ENCODE peak calls at places on chromosomes 1 and 21, in six cellular contexts. K is OCI-LY7, Q is tibial nerve, L is astrocyte of the spinal cord, W is kidney epithelial cell, H is astrocyte. P is an unnamed sample.

GRCh38 chr1:233294991-233295774 is at the start of gene PCNX2:
- DNase-seq in K (peak), L (peak), Q (no peak), W (peak), H (peak), P (peak)

GRCh38 chr1:74468982-74469603 is 43.3 kb downstream of the LRRC53 start:
- DNase-seq in L (peak), K (peak), W (peak), H (peak), Q (no peak), P (peak)

GRCh38 chr1:39272027-39272790 is 67.7 kb downstream of the MACF1 start:
- DNase-seq in W (no peak), Q (no peak), K (peak), H (no peak), L (no peak), P (peak)

GRCh38 chr1:84382127-84382526 is 16.2 kb upstream of the DNASE2B start:
- DNase-seq in Q (no peak), W (no peak), K (no peak), L (no peak), H (no peak), P (peak)

GRCh38 chr1:176559474-176560390 is 96.8 kb downstream of the PAPPA2 start:
- DNase-seq in K (peak), H (peak), Q (peak), L (peak), W (no peak), P (peak)

GRCh38 chr21:17660862-17661261 is 48.2 kb upstream of the BTG3 start:
- DNase-seq in H (no peak), W (no peak), L (no peak), Q (no peak), K (no peak), P (no peak)

GRCh38 chr1:11384170-11384554 is 94.8 kb upstream of the DISP3 start:
- DNase-seq in Q (no peak), K (no peak), H (peak), L (no peak), W (peak), P (peak)

GRCh38 chr21:43467785-43468184 is 40.9 kb upstream of the SIK1 start:
- DNase-seq in W (no peak), H (no peak), K (no peak), Q (peak), L (no peak), P (no peak)

GRCh38 chr1:151145158-151146071 is 1.0 kb downstream of the SEMA6C start:
- DNase-seq in K (no peak), Q (peak), H (no peak), L (no peak), W (no peak), P (peak)

GRCh38 chr1:36885537-36886441 is 148.5 kb downstream of the GRIK3 start:
- DNase-seq in Q (peak), H (no peak), W (no peak), L (no peak), K (no peak), P (no peak)

GRCh38 chr1:209213989-209214388 is 369.5 kb upstream of the CAMK1G start:
- DNase-seq in L (no peak), Q (no peak), H (no peak), W (no peak), K (no peak), P (no peak)

GRCh38 chr1:6961289-6961688 is 176.0 kb downstream of the CAMTA1 start:
- DNase-seq in K (no peak), H (no peak), L (no peak), Q (no peak), W (no peak), P (no peak)

GRCh38 chr1:76285578-76286135 is 211.1 kb downstream of the ST6GALNAC3 start:
- DNase-seq in L (no peak), Q (no peak), K (peak), W (no peak), H (no peak), P (no peak)

GRCh38 chr1:164518692-164519332 is 40.2 kb upstream of the PBX1 start:
- DNase-seq in K (no peak), L (no peak), H (no peak), Q (no peak), W (no peak), P (no peak)
- TF ChIP-seq CTCF in K (no peak), L (no peak), H (no peak), Q (no peak), W (no peak), P (no peak)

GRCh38 chr1:170987397-170987796 is 52.1 kb downstream of the MROH9 start:
- DNase-seq in W (no peak), H (no peak), L (no peak), Q (no peak), K (no peak), P (no peak)
- H3K4me3 ChIP-seq in W (no peak), H (no peak), L (no peak), Q (no peak), K (no peak), P (no peak)

DNA sequence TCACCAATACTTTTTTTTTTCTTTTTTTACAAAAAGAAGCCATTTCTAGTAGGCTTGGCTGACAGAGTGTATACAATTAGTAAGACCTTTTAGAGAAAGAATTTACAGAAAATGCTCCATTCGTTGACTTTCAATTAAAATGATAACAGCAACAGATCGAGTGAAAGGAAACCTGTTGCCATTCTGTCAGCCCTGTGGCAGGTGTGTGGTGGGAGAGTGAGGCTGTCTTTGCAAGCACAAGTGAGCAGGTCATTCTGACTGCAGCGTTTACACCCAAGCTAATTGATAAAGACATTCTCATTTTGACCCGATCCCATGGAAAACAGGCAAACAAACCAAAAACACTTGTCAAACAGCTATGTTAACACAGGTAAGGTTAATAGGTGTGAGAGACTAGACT is 257.3 kb downstream of the PTBP2 start:
- DNase-seq in W (no peak), H (no peak), L (no peak), K (no peak), Q (no peak), P (no peak)
- TF ChIP-seq CTCF in W (no peak), H (no peak), L (no peak), K (no peak), Q (no peak), P (no peak)

GRCh38 chr1:31413405-31414005 is 492 bp downstream of the SERINC2 start:
- DNase-seq in H (no peak), K (no peak), L (peak), W (no peak), Q (peak), P (peak)

GRCh38 chr1:31416101-31416736 is 3.2 kb downstream of the SERINC2 start:
- DNase-seq in L (no peak), Q (no peak), W (no peak), K (no peak), H (no peak), P (no peak)

GRCh38 chr1:31412732-31413404 is at the start of gene SERINC2:
- DNase-seq in H (no peak), K (no peak), Q (no peak), W (no peak), L (no peak), P (no peak)

GRCh38 chr1:31415658-31416057 is 2.6 kb downstream of the SERINC2 start:
- DNase-seq in L (no peak), K (no peak), W (no peak), Q (no peak), H (no peak), P (no peak)

GRCh38 chr1:31414692-31415370 is 1.8 kb downstream of the SERINC2 start:
- DNase-seq in L (no peak), K (no peak), Q (no peak), W (no peak), H (no peak), P (no peak)
- H3K4me3 ChIP-seq in L (no peak), K (no peak), Q (no peak), W (peak), H (peak), P (peak)

DNA sequence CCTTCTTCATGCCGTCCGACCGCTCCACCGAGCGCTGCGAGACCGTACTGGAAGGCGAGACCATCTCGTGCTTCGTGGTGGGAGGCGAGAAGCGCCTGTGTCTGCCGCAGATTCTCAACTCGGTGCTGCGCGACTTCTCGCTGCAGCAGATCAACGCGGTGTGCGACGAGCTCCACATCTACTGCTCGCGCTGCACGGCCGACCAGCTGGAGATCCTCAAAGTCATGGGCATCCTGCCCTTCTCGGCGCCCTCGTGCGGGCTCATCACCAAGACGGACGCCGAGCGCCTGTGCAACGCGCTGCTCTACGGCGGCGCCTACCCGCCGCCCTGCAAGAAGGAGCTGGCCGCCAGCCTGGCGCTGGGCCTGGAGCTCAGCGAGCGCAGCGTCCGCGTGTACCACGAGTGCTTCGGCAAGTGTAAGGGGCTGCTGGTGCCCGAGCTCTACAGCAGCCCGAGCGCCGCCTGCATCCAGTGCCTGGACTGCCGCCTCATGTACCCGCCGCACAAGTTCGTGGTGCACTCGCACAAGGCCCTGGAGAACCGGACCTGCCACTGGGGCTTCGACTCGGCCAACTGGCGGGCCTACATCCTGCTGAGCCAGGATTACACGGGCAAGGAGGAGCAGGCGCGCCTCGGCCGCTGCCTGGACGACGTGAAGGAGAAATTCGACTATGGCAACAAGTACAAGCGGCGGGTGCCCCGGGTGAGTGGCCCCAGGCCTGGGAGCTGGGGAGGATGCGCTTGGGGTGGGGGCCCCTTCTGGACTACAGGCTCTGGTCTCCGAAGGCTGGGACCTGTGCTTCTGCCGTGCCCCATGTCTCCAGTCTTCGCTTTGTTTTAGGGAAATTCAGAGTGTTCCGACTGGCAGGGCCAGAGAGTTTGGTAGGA is 1.2 kb downstream of the SKI start:
- DNase-seq in Q (no peak), H (peak), W (no peak), L (peak), K (peak), P (peak)
- TF ChIP-seq CTCF in Q (no peak), H (no peak), W (no peak), L (no peak), K (peak), P (no peak)

DNA sequence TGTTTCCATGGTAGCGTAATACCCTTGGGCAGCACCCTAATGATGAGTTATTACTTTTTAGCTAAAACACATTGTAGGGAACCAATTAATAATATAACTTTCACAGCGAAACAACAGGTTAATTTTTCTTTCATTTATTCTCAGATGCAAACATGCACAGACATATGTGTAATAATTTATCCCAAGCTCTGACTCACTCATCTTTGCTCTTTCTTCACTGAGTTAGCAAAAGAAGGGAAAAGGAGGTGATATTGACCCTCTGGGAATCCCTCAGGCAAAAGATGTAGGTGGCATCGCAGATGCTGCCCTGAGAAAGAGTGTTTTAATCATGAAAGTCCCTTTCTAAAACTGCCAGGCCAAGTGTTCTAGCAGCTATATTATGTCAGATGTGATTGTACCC is 379.5 kb downstream of the SIPA1L2 start:
- DNase-seq in H (no peak), L (no peak), W (no peak), K (no peak), Q (no peak), P (no peak)
- H3K4me3 ChIP-seq in H (no peak), L (no peak), W (no peak), K (no peak), Q (no peak), P (no peak)

DNA sequence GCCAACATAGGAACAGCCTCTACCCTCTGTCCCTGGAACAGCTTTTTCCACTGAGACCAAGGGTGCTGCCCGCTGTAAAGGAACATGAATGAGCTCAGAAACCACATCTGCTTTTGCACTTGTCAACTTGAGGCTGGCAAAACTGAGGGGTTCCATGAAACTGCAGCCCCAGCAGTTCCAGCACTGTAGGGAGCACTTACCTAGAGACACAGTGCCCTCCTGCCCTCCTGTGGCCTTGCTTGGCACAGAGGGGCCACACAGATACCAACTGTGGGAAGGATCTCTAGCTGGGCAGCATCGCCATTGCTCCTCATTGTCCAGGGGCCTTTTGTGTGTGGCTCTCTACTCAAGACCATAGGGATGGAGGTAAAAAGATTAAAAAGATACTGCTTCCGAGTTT is 51.6 kb downstream of the ITPKB start:
- DNase-seq in L (no peak), W (no peak), H (no peak), K (peak), Q (no peak), P (no peak)
- TF ChIP-seq CTCF in L (no peak), W (peak), H (no peak), K (peak), Q (no peak), P (no peak)

DNA sequence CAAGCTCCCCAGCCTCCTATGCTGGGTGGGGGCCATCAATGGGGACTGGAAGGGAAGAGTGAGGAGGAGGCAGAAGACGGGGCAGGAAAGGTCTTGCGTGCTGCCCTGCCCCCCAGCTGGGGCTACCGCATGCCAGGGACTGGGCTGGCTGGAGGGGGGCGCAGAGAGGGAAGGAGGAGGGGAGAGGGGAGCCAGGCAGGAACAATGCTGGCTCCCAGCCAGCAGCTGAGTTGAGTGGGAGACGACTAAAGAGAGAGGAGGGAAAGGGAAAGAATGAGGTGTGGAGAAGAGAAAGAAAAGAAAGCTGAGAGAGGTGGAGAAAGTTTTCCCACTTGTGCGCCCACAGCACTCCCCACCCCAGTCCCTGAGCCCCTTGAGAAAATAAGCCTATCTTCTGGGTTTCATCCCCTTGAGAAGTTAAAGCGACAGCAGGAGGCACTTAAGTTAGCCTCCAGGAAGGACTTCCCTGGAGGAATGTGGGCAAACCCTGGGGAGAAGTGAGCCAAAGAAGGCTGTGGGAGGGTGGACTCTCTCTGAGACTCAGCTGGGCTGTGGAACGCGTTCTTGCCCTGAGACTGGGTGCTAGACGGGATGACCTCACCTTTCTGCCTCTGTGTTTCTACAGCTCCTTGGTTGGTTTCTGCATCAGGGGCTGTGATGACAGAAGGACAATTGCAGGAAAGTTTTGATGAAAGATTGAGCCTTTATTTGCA is 12.9 kb upstream of the NES start:
- DNase-seq in Q (no peak), K (no peak), L (no peak), H (no peak), W (no peak), P (no peak)
- H3K4me3 ChIP-seq in Q (no peak), K (no peak), L (peak), H (peak), W (peak), P (peak)

GRCh38 chr1:81021134-81021533 is 779.6 kb upstream of the ADGRL2 start:
- DNase-seq in Q (no peak), H (no peak), W (no peak), L (no peak), K (no peak), P (no peak)
- TF ChIP-seq CTCF in Q (no peak), H (no peak), W (no peak), L (peak), K (no peak), P (no peak)

P was measured in fibroblast of villous mesenchyme.